ENCODE peak calls at places on chromosomes 11 and 22, in seven cellular contexts. One of them, this sample, is unnamed.

GRCh38 chr22:17314472-17314871 is 54.8 kb upstream of the CECR2 start:
- DNase-seq in H1: no peak
- DNase-seq in substantia nigra: no peak
- DNase-seq in ovary: no peak
- DNase-seq in transverse colon: no peak
- DNase-seq in astrocyte: no peak
- DNase-seq in RWPE1: no peak
- DNase-seq in this sample: no peak

GRCh38 chr11:87430821-87431220 is 393.1 kb downstream of the TMEM135 start:
- DNase-seq in H1: no peak
- DNase-seq in substantia nigra: no peak
- DNase-seq in ovary: no peak
- DNase-seq in transverse colon: no peak
- DNase-seq in astrocyte: no peak
- DNase-seq in RWPE1: no peak
- DNase-seq in this sample: peak; percentile 69

GRCh38 chr11:57633394-57634058 is 16.2 kb downstream of the YPEL4 start:
- DNase-seq in H1: no peak
- DNase-seq in substantia nigra: no peak
- DNase-seq in ovary: no peak
- DNase-seq in transverse colon: no peak
- DNase-seq in astrocyte: no peak
- DNase-seq in RWPE1: no peak
- DNase-seq in this sample: no peak

GRCh38 chr11:112968988-112969714 is 7.9 kb downstream of the NCAM1 start:
- DNase-seq in H1: no peak
- DNase-seq in substantia nigra: no peak
- DNase-seq in ovary: no peak
- DNase-seq in transverse colon: no peak
- DNase-seq in astrocyte: peak; percentile 77
- DNase-seq in RWPE1: no peak
- DNase-seq in this sample: no peak

GRCh38 chr11:59555601-59556114 is 44.3 kb downstream of the OR4D9 start:
- DNase-seq in H1: no peak
- DNase-seq in substantia nigra: no peak
- DNase-seq in ovary: no peak
- DNase-seq in transverse colon: no peak
- DNase-seq in astrocyte: no peak
- DNase-seq in RWPE1: no peak
- DNase-seq in this sample: no peak

GRCh38 chr22:29385748-29386147 is 2.6 kb downstream of the AP1B1 start:
- DNase-seq in H1: no peak
- DNase-seq in substantia nigra: no peak
- DNase-seq in ovary: no peak
- DNase-seq in transverse colon: peak; percentile 44
- DNase-seq in astrocyte: no peak
- DNase-seq in RWPE1: no peak
- DNase-seq in this sample: peak; percentile 42

GRCh38 chr11:132475046-132475445 is 1057.3 kb downstream of the OPCML start:
- DNase-seq in H1: no peak
- DNase-seq in substantia nigra: no peak
- DNase-seq in ovary: no peak
- DNase-seq in transverse colon: no peak
- DNase-seq in astrocyte: peak; percentile 57
- DNase-seq in RWPE1: no peak
- DNase-seq in this sample: no peak

GRCh38 chr11:81673001-81673400 is 1060.7 kb downstream of the FAM181B start:
- DNase-seq in H1: no peak
- DNase-seq in substantia nigra: no peak
- DNase-seq in ovary: no peak
- DNase-seq in transverse colon: no peak
- DNase-seq in astrocyte: no peak
- DNase-seq in RWPE1: no peak
- DNase-seq in this sample: no peak

GRCh38 chr11:69342588-69343330 is 48.8 kb downstream of the MYEOV start:
- DNase-seq in H1: no peak
- DNase-seq in substantia nigra: no peak
- DNase-seq in ovary: no peak
- DNase-seq in transverse colon: no peak
- DNase-seq in astrocyte: no peak
- DNase-seq in RWPE1: no peak
- DNase-seq in this sample: no peak

GRCh38 chr11:57318178-57318577 is 6.6 kb downstream of the TNKS1BP1 start:
- DNase-seq in H1: no peak
- DNase-seq in substantia nigra: no peak
- DNase-seq in ovary: no peak
- DNase-seq in transverse colon: no peak
- DNase-seq in astrocyte: no peak
- DNase-seq in RWPE1: no peak
- DNase-seq in this sample: peak; percentile 24

GRCh38 chr22:37747090-37747714 is 50.4 kb downstream of the TRIOBP start:
- DNase-seq in H1: no peak
- DNase-seq in substantia nigra: no peak
- DNase-seq in ovary: peak; percentile 58
- DNase-seq in transverse colon: no peak
- DNase-seq in astrocyte: peak; percentile 27
- DNase-seq in RWPE1: no peak
- DNase-seq in this sample: peak; percentile 64

GRCh38 chr11:102306817-102307814 is 10.2 kb upstream of the BIRC3 start:
- DNase-seq in H1: no peak
- DNase-seq in substantia nigra: no peak
- DNase-seq in ovary: no peak
- DNase-seq in transverse colon: no peak
- DNase-seq in astrocyte: no peak
- DNase-seq in RWPE1: no peak
- DNase-seq in this sample: no peak
- H3K27ac ChIP-seq in H1: no peak overlapping the region
- H3K27ac ChIP-seq in substantia nigra: no peak overlapping the region
- H3K27ac ChIP-seq in ovary: no peak overlapping the region
- H3K27ac ChIP-seq in transverse colon: peak overlapping the region; percentile 82
- H3K27ac ChIP-seq in astrocyte: no peak overlapping the region
- H3K27ac ChIP-seq in RWPE1: peak overlapping the region; percentile 97
- H3K27ac ChIP-seq in this sample: no peak overlapping the region

GRCh38 chr22:36395922-36396321 is 8.2 kb upstream of the MYH9 start:
- DNase-seq in H1: no peak
- DNase-seq in substantia nigra: no peak
- DNase-seq in ovary: no peak
- DNase-seq in transverse colon: no peak
- DNase-seq in astrocyte: peak; percentile 83
- DNase-seq in RWPE1: peak; percentile 81
- DNase-seq in this sample: no peak
- H3K27ac ChIP-seq in H1: no peak overlapping the region
- H3K27ac ChIP-seq in substantia nigra: no peak overlapping the region
- H3K27ac ChIP-seq in ovary: no peak overlapping the region
- H3K27ac ChIP-seq in transverse colon: peak overlapping the region; percentile 71
- H3K27ac ChIP-seq in astrocyte: peak overlapping the region; percentile 67
- H3K27ac ChIP-seq in RWPE1: peak overlapping the region; percentile 86
- H3K27ac ChIP-seq in this sample: peak overlapping the region; percentile 56

DNA sequence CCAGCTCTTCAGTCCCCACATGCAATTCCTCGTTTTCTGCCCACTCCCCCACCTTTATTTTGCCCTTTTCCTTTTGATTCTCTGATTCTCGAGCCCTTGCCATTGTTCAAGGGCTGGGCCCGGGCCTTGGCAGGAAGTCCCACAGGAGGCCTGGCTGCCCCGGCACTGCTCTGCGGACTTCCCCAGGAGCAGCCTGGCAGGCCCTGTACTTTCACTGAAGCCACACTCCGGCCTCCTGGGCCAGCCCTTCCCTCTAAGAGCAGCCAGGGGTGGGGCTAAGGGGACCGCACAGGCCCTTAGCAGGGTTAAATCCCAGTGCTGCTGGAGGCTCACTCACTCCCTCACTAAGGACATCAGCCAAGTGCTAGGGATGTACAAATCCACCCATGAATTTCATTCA is 4.1 kb downstream of the LRRC32 start:
- DNase-seq in H1: no peak
- DNase-seq in substantia nigra: no peak
- DNase-seq in ovary: no peak
- DNase-seq in transverse colon: peak; percentile 14
- DNase-seq in astrocyte: no peak
- DNase-seq in RWPE1: no peak
- DNase-seq in this sample: peak; percentile 84
- H3K27ac ChIP-seq in H1: no peak overlapping the region
- H3K27ac ChIP-seq in substantia nigra: no peak overlapping the region
- H3K27ac ChIP-seq in ovary: no peak overlapping the region
- H3K27ac ChIP-seq in transverse colon: peak overlapping the region; percentile 28
- H3K27ac ChIP-seq in astrocyte: no peak overlapping the region
- H3K27ac ChIP-seq in RWPE1: no peak overlapping the region
- H3K27ac ChIP-seq in this sample: peak overlapping the region; percentile 87

GRCh38 chr11:120564573-120565301 is 53.2 kb downstream of the GRIK4 start:
- DNase-seq in H1: no peak
- DNase-seq in substantia nigra: peak; percentile 62
- DNase-seq in ovary: peak; percentile 67
- DNase-seq in transverse colon: no peak
- DNase-seq in astrocyte: peak; percentile 68
- DNase-seq in RWPE1: no peak
- DNase-seq in this sample: peak; percentile 45

GRCh38 chr11:120562806-120563425 is 51.4 kb downstream of the GRIK4 start:
- DNase-seq in H1: no peak
- DNase-seq in substantia nigra: no peak
- DNase-seq in ovary: no peak
- DNase-seq in transverse colon: no peak
- DNase-seq in astrocyte: no peak
- DNase-seq in RWPE1: no peak
- DNase-seq in this sample: no peak

GRCh38 chr11:120558754-120559431 is 47.3 kb downstream of the GRIK4 start:
- DNase-seq in H1: no peak
- DNase-seq in substantia nigra: no peak
- DNase-seq in ovary: no peak
- DNase-seq in transverse colon: no peak
- DNase-seq in astrocyte: no peak
- DNase-seq in RWPE1: no peak
- DNase-seq in this sample: no peak

GRCh38 chr11:120563698-120564572 is 52.4 kb downstream of the GRIK4 start:
- DNase-seq in H1: no peak
- DNase-seq in substantia nigra: peak; percentile 79
- DNase-seq in ovary: peak; percentile 81
- DNase-seq in transverse colon: no peak
- DNase-seq in astrocyte: no peak
- DNase-seq in RWPE1: no peak
- DNase-seq in this sample: peak; percentile 20

GRCh38 chr11:120561286-120561685 is 49.7 kb downstream of the GRIK4 start:
- DNase-seq in H1: no peak
- DNase-seq in substantia nigra: no peak
- DNase-seq in ovary: no peak
- DNase-seq in transverse colon: no peak
- DNase-seq in astrocyte: no peak
- DNase-seq in RWPE1: no peak
- DNase-seq in this sample: no peak
- H3K27ac ChIP-seq in H1: no peak overlapping the region
- H3K27ac ChIP-seq in substantia nigra: no peak overlapping the region
- H3K27ac ChIP-seq in ovary: no peak overlapping the region
- H3K27ac ChIP-seq in transverse colon: no peak overlapping the region
- H3K27ac ChIP-seq in astrocyte: no peak overlapping the region
- H3K27ac ChIP-seq in RWPE1: no peak overlapping the region
- H3K27ac ChIP-seq in this sample: no peak overlapping the region

GRCh38 chr11:62514151-62514550 is 32.5 kb downstream of the AHNAK start:
- DNase-seq in H1: no peak
- DNase-seq in substantia nigra: no peak
- DNase-seq in ovary: no peak
- DNase-seq in transverse colon: no peak
- DNase-seq in astrocyte: no peak
- DNase-seq in RWPE1: no peak
- DNase-seq in this sample: no peak
- H3K27ac ChIP-seq in H1: no peak overlapping the region
- H3K27ac ChIP-seq in substantia nigra: no peak overlapping the region
- H3K27ac ChIP-seq in ovary: no peak overlapping the region
- H3K27ac ChIP-seq in transverse colon: no peak overlapping the region
- H3K27ac ChIP-seq in astrocyte: no peak overlapping the region
- H3K27ac ChIP-seq in RWPE1: peak overlapping the region; percentile 66
- H3K27ac ChIP-seq in this sample: no peak overlapping the region

GRCh38 chr22:38788417-38788816 is 5.5 kb downstream of the DNAL4 start:
- DNase-seq in H1: no peak
- DNase-seq in substantia nigra: no peak
- DNase-seq in ovary: no peak
- DNase-seq in transverse colon: no peak
- DNase-seq in astrocyte: peak; percentile 97
- DNase-seq in RWPE1: no peak
- DNase-seq in this sample: peak; percentile 70
- H3K27ac ChIP-seq in H1: no peak overlapping the region
- H3K27ac ChIP-seq in substantia nigra: peak overlapping the region; percentile 45
- H3K27ac ChIP-seq in ovary: peak overlapping the region; percentile 93
- H3K27ac ChIP-seq in transverse colon: peak overlapping the region; percentile 58
- H3K27ac ChIP-seq in astrocyte: peak overlapping the region; percentile 40
- H3K27ac ChIP-seq in RWPE1: peak overlapping the region; percentile 62
- H3K27ac ChIP-seq in this sample: peak overlapping the region; percentile 72

GRCh38 chr11:30091246-30091645 is 74.4 kb upstream of the KCNA4 start:
- DNase-seq in H1: no peak
- DNase-seq in substantia nigra: no peak
- DNase-seq in ovary: no peak
- DNase-seq in transverse colon: no peak
- DNase-seq in astrocyte: no peak
- DNase-seq in RWPE1: no peak
- DNase-seq in this sample: no peak
- H3K27ac ChIP-seq in H1: no peak overlapping the region
- H3K27ac ChIP-seq in substantia nigra: no peak overlapping the region
- H3K27ac ChIP-seq in ovary: no peak overlapping the region
- H3K27ac ChIP-seq in transverse colon: no peak overlapping the region
- H3K27ac ChIP-seq in astrocyte: no peak overlapping the region
- H3K27ac ChIP-seq in RWPE1: no peak overlapping the region
- H3K27ac ChIP-seq in this sample: no peak overlapping the region

DNA sequence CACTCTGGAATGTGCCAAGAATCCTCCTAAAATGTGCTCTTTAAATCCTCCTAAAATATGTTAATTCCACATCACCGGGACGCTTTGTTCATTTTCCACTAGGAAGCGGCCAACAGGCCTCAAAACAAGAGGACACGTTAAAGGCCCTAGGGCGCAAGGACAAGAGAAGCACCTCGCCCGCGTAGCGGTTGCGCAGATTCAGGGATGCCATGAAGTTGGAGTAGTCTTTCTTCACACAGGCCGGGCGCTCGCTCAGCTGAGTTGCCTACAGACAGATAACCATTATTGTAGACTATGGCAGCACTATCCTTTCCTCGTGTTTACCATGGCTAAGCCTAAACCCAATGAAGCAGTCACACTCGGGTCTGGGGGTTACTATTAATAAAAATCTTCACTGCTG is 29.5 kb upstream of the SERPIND1 start:
- DNase-seq in H1: no peak
- DNase-seq in substantia nigra: no peak
- DNase-seq in ovary: no peak
- DNase-seq in transverse colon: no peak
- DNase-seq in astrocyte: no peak
- DNase-seq in RWPE1: no peak
- DNase-seq in this sample: no peak
- H3K27ac ChIP-seq in H1: no peak overlapping the region
- H3K27ac ChIP-seq in substantia nigra: no peak overlapping the region
- H3K27ac ChIP-seq in ovary: no peak overlapping the region
- H3K27ac ChIP-seq in transverse colon: no peak overlapping the region
- H3K27ac ChIP-seq in astrocyte: no peak overlapping the region
- H3K27ac ChIP-seq in RWPE1: no peak overlapping the region
- H3K27ac ChIP-seq in this sample: no peak overlapping the region

GRCh38 chr11:1305063-1305495 is 4.4 kb downstream of the TOLLIP start:
- DNase-seq in H1: no peak
- DNase-seq in substantia nigra: no peak
- DNase-seq in ovary: no peak
- DNase-seq in transverse colon: no peak
- DNase-seq in astrocyte: no peak
- DNase-seq in RWPE1: no peak
- DNase-seq in this sample: no peak
- H3K27ac ChIP-seq in H1: no peak overlapping the region
- H3K27ac ChIP-seq in substantia nigra: no peak overlapping the region
- H3K27ac ChIP-seq in ovary: no peak overlapping the region
- H3K27ac ChIP-seq in transverse colon: peak overlapping the region; percentile 68
- H3K27ac ChIP-seq in astrocyte: no peak overlapping the region
- H3K27ac ChIP-seq in RWPE1: peak overlapping the region; percentile 10
- H3K27ac ChIP-seq in this sample: no peak overlapping the region